ENCODE peak calls at places on chromosomes 6 and 20, in five cellular contexts. G is brain microvascular endothelial cell, D is ovary, U is Panc1, M is GM23338. K is an unnamed sample.

GRCh38 chr6:156515242-156515641 is 261.9 kb upstream of the ARID1B start:
- DNase-seq in D (no peak), U (no peak), M (no peak), G (no peak), K (no peak)

GRCh38 chr20:17645010-17645409 is 37.0 kb downstream of the RRBP1 start:
- DNase-seq in G (no peak), D (no peak), U (no peak), M (no peak), K (no peak)

GRCh38 chr6:28207244-28208179 is 17.6 kb upstream of the ZSCAN9 start:
- DNase-seq in G (peak), D (no peak), M (peak), U (no peak), K (no peak)

GRCh38 chr6:108831104-108831503 is 17.1 kb upstream of the ARMC2 start:
- DNase-seq in D (no peak), U (no peak), G (no peak), M (no peak), K (no peak)

GRCh38 chr20:31710423-31711250 is 12.0 kb downstream of the BCL2L1 start:
- DNase-seq in D (no peak), M (no peak), G (no peak), U (no peak), K (no peak)

GRCh38 chr20:3276400-3277015 is 37.5 kb upstream of the SLC4A11 start:
- DNase-seq in G (peak), U (peak), D (no peak), M (peak), K (peak)

GRCh38 chr6:71733970-71734899 is 152.1 kb upstream of the RIMS1 start:
- DNase-seq in M (no peak), D (no peak), G (peak), U (no peak), K (no peak)

GRCh38 chr6:160462551-160463109 is 114.5 kb downstream of the SLC22A3 start:
- DNase-seq in D (no peak), M (no peak), U (no peak), G (peak), K (peak)

GRCh38 chr6:29746050-29746449 is 22.8 kb downstream of the HLA-F start:
- DNase-seq in U (no peak), D (no peak), G (no peak), M (no peak), K (no peak)

GRCh38 chr6:42813074-42813645 is 31.3 kb downstream of the BICRAL start:
- DNase-seq in G (no peak), D (no peak), M (no peak), U (no peak), K (no peak)

GRCh38 chr6:157284738-157285421 is 38.4 kb downstream of the TMEM242 start:
- DNase-seq in D (no peak), U (no peak), M (no peak), G (no peak), K (no peak)

GRCh38 chr20:9977629-9978028 is 57.2 kb upstream of the ANKEF1 start:
- DNase-seq in M (no peak), U (no peak), D (no peak), G (no peak), K (no peak)

GRCh38 chr6:137880633-137881521 is 13.8 kb downstream of the TNFAIP3 start:
- DNase-seq in G (no peak), M (no peak), D (no peak), U (no peak), K (no peak)

GRCh38 chr6:111757342-111757741 is 115.9 kb downstream of the FYN start:
- DNase-seq in U (no peak), G (peak), M (peak), D (no peak), K (no peak)

GRCh38 chr20:64240243-64241015 is 15.1 kb upstream of the PCMTD2 start:
- DNase-seq in G (no peak), U (no peak), D (no peak), M (no peak), K (no peak)

GRCh38 chr20:53294804-53295203 is 298.8 kb downstream of the ZNF217 start:
- DNase-seq in U (no peak), G (no peak), M (no peak), D (no peak), K (no peak)

GRCh38 chr6:1917628-1918371 is 308.1 kb downstream of the FOXC1 start:
- DNase-seq in M (no peak), U (peak), D (no peak), G (peak), K (peak)

GRCh38 chr6:31575335-31575901 is at the start of gene TNF:
- DNase-seq in M (no peak), D (no peak), G (no peak), U (no peak), K (no peak)

GRCh38 chr6:7270320-7271204 is 42.4 kb downstream of the SSR1 start:
- DNase-seq in M (no peak), U (no peak), D (no peak), G (no peak), K (no peak)

GRCh38 chr6:4732691-4733315 is 43.4 kb upstream of the CDYL start:
- DNase-seq in U (peak), G (peak), D (peak), M (peak), K (peak)

GRCh38 chr20:48965189-48965910 is 43.8 kb downstream of the ARFGEF2 start:
- DNase-seq in D (no peak), G (no peak), M (no peak), U (no peak), K (no peak)

GRCh38 chr6:167849846-167850459 is 23.2 kb downstream of the AFDN start:
- DNase-seq in D (no peak), M (peak), U (peak), G (no peak), K (no peak)

GRCh38 chr6:123803862-123804681 is at the start of gene NKAIN2:
- DNase-seq in D (no peak), M (peak), U (no peak), G (no peak), K (no peak)

GRCh38 chr20:6709865-6710595 is 57.5 kb upstream of the BMP2 start:
- DNase-seq in M (peak), U (no peak), D (no peak), G (no peak), K (no peak)

GRCh38 chr6:161748535-161749386 is 474.9 kb upstream of the AGPAT4 start:
- DNase-seq in D (no peak), M (peak), G (peak), U (no peak), K (no peak)

GRCh38 chr6:79949235-79949634 is 1.9 kb upstream of the ELOVL4 start:
- DNase-seq in M (peak), U (peak), G (peak), D (peak), K (no peak)

GRCh38 chr6:90790696-90791095 is 203.8 kb upstream of the MAP3K7 start:
- DNase-seq in G (peak), D (no peak), U (no peak), M (no peak), K (peak)

GRCh38 chr20:9927224-9927623 is 88.3 kb upstream of the PAK5 start:
- DNase-seq in M (no peak), D (no peak), G (no peak), U (no peak), K (no peak)

DNA sequence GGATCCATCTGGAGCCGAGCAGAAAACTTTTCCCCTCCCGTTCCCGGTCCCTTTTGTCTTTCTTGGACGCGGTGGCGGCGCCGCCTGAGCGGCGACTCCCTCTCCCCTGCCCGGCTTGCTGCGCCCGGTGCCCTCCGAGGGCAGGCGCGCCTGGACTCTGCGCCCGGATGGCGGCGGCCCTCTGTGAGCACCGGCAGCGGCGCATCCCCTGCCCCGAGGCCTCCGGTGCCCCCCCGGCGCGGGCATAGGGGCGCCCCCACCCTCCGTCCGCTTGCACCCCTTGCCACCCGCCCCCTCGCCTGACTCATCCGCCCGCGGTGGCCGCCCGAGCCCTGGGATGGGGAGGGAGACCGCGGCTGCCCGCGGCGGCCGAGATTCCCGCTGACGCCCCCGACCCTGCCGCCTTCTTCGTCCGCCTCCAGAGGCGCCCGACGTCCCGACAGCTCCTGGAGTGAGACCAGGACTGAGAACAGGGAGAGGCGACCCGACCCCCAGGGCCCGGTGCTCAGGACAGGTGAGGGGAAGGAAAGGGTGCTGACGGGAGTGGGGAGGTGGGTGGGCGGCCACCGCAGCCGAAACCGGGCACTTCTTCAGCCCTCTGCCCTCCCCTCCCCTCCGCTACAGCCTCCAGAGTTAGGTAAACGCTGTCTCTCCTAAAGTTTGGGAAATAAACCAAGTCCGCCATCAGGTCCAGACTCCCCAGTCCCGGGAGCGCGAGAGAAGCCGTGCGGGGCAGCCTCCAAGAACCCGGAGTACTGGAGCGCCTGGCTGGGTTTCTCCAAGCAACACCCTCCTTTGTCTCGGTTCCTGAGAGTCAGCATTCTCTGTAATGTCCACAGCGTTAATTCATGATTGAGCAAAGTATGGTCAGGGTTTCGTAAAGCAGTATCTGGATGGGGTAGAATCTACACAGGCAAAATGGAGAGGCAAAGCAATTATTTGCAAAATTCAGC is at the start of gene TMEM200A:
- DNase-seq in G (peak), U (no peak), D (peak), M (peak), K (no peak)
- TF ChIP-seq CTCF in G (peak), U (no peak), D (no peak), M (peak), K (no peak)

DNA sequence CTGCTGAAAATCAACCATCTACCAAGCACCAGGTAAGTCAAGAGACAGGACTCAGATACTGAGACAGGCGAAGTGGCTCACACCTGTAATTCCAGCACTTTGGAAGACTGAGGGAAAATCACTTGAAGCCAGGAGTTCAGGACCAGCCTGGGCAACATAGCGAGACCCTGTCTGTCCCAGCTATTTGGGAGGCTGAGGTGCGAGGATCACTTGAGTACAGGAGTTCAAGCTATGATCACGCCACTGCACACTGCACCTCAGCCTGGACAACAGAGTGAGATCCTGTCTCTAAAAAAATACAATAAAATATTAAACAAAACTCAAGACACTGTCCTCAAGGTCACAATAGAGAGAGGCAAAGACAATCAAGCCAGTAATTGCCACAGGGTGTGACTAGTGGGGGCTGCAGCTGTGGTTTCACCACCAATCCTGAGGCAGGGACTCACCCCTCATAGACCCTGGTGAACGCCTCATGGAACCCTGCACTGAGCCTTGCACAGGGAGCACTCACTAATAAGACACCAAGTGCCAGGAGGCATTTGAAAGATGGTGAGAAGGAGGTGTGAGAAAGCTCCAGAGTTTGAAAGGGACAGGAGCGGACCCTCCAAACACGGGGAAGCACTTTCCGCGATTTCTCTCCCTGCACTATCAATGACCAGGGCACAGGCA is 1.7 kb downstream of the SNHG17 start:
- DNase-seq in U (no peak), D (no peak), G (no peak), M (no peak), K (no peak)
- H3K4me3 ChIP-seq in U (peak), D (no peak), G (peak), M (peak), K (peak)

GRCh38 chr6:70221715-70222236 is 81.1 kb downstream of the COL9A1 start:
- DNase-seq in M (no peak), G (no peak), D (no peak), U (no peak), K (no peak)

GRCh38 chr6:70222350-70222749 is 80.5 kb downstream of the COL9A1 start:
- DNase-seq in M (no peak), D (no peak), G (no peak), U (no peak), K (no peak)

GRCh38 chr6:70225052-70225451 is 77.8 kb downstream of the COL9A1 start:
- DNase-seq in U (no peak), G (no peak), M (no peak), D (no peak), K (no peak)

GRCh38 chr6:70219943-70220613 is 82.8 kb downstream of the COL9A1 start:
- DNase-seq in G (no peak), D (no peak), U (no peak), M (no peak), K (no peak)

DNA sequence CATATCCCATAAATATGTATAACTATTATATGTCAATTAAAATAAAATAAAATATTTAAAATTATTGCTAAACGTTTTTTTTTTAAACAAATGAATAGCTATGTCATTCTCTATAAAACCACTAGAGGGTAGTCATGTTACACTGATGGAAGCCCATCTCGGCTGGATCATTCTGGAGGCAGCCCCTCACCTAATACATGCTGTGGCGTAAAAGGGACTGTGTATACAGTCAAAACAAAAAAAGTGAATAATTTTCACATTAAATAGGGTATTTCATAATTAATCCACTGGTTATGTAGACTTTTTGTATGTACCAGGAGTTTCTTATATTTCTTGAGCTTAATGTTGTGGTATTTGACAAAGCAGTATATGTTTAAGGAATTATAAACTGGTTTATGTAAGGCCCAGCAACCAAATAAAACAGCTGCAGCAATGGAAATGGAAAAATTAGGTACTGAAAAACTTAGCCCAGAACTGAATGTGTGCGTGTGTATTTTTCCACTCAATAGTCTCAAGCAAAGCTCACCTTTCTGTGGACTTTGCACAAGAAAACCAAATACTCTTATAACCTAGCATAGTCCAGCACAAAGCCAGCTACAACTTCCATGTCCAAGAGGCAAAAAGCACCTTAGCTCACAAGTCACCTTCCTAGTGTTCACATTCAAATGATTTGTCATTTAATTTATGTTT is 81.7 kb downstream of the COL9A1 start:
- DNase-seq in U (peak), M (peak), D (no peak), G (no peak), K (peak)
- TF ChIP-seq CTCF in U (peak), M (peak), D (no peak), G (peak), K (peak)

DNA sequence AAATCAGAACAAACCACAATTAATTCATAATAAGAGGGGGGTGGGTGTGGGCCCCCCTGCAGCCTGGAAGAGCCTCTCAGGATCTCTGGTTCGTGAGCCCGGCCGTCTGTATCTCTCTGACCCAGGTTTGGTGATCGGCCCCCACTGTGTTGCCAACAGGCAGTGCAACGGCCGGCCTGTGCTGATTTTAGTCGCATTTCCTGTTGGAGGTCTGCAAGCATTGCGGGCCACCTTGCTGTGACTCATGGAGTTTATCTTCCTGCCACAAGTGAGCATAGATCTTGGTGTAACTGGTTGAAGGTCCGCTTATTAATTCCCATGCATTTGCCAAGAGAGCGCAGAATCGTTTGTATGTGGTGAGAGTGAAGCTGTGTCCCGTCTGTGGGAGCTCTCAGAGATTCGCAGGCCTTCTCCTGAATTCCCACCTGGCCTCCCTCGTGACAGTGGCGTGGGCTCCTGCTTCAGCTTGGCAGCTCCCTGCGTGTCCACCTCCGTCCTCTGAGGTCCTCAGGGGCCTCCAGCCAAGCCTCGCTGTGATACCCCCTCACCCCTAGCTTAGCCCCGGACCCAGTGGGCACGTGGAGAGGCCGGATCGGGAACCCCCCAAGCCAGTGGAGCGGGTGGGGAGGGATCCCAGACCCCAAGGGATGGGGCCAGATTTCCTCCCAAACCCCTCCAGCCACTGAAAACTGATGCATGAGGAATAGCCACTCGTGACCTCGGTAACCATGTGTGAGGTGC is 269.8 kb downstream of the CDH4 start:
- DNase-seq in D (no peak), G (no peak), M (no peak), U (no peak), K (no peak)
- H3K4me3 ChIP-seq in D (no peak), G (no peak), M (no peak), U (no peak), K (no peak)

GRCh38 chr6:81838724-81839425 is 86.4 kb upstream of the TENT5A start:
- DNase-seq in M (peak), G (no peak), D (no peak), U (no peak), K (no peak)
- TF ChIP-seq CTCF in M (peak), G (no peak), D (no peak), U (no peak), K (no peak)